ENCODE peak calls at places on chromosomes 16 and 17, in four cellular contexts. One of them, this sample, is unnamed.

GRCh38 chr16:87725596-87726235 is 40.1 kb downstream of the KLHDC4 start:
- DNase-seq in AG10803: peak; percentile 45
- DNase-seq in stomach: no peak
- DNase-seq in tibial nerve: no peak
- DNase-seq in this sample: peak; percentile 57

GRCh38 chr17:79437081-79437480 is 173.8 kb downstream of the RBFOX3 start:
- DNase-seq in AG10803: no peak
- DNase-seq in stomach: no peak
- DNase-seq in tibial nerve: no peak
- DNase-seq in this sample: no peak

GRCh38 chr16:3179651-3180050 is 8.4 kb upstream of the OR1F1 start:
- DNase-seq in AG10803: no peak
- DNase-seq in stomach: no peak
- DNase-seq in tibial nerve: no peak
- DNase-seq in this sample: no peak

GRCh38 chr16:69555437-69555836 is 10.3 kb upstream of the NFAT5 start:
- DNase-seq in AG10803: no peak
- DNase-seq in stomach: no peak
- DNase-seq in tibial nerve: no peak
- DNase-seq in this sample: no peak

GRCh38 chr17:61139219-61139618 is 260.4 kb upstream of the TBX2 start:
- DNase-seq in AG10803: peak; percentile 86
- DNase-seq in stomach: peak; percentile 43
- DNase-seq in tibial nerve: no peak
- DNase-seq in this sample: no peak

GRCh38 chr16:28096974-28097373 is 33.5 kb upstream of the GSG1L start:
- DNase-seq in AG10803: no peak
- DNase-seq in stomach: no peak
- DNase-seq in tibial nerve: no peak
- DNase-seq in this sample: no peak

GRCh38 chr17:1829189-1829578 is 518 bp downstream of the SMYD4 start:
- DNase-seq in AG10803: no peak
- DNase-seq in stomach: no peak
- DNase-seq in tibial nerve: no peak
- DNase-seq in this sample: no peak

GRCh38 chr17:79543566-79543965 is 67.3 kb downstream of the RBFOX3 start:
- DNase-seq in AG10803: no peak
- DNase-seq in stomach: no peak
- DNase-seq in tibial nerve: no peak
- DNase-seq in this sample: no peak

GRCh38 chr16:58127033-58127556 is 2.1 kb downstream of the CFAP20 start:
- DNase-seq in AG10803: peak; percentile 71
- DNase-seq in stomach: no peak
- DNase-seq in tibial nerve: no peak
- DNase-seq in this sample: no peak

GRCh38 chr17:28613916-28614315 is at the start of gene RSKR:
- DNase-seq in AG10803: peak; percentile 8
- DNase-seq in stomach: no peak
- DNase-seq in tibial nerve: no peak
- DNase-seq in this sample: no peak

GRCh38 chr16:21689107-21689506 is 25.3 kb downstream of the OTOA start:
- DNase-seq in AG10803: no peak
- DNase-seq in stomach: no peak
- DNase-seq in tibial nerve: no peak
- DNase-seq in this sample: no peak

GRCh38 chr16:87391324-87391949 is 699 bp upstream of the MAP1LC3B start:
- DNase-seq in AG10803: peak; percentile 36
- DNase-seq in stomach: peak; percentile 58
- DNase-seq in tibial nerve: peak; percentile 57
- DNase-seq in this sample: peak; percentile 74

GRCh38 chr17:77286641-77287431 is 146.1 kb downstream of the SEC14L1 start:
- DNase-seq in AG10803: peak; percentile 20
- DNase-seq in stomach: peak; percentile 88
- DNase-seq in tibial nerve: no peak
- DNase-seq in this sample: peak; percentile 63

GRCh38 chr17:79273660-79274059 is 199.0 kb downstream of the ENGASE start:
- DNase-seq in AG10803: no peak
- DNase-seq in stomach: no peak
- DNase-seq in tibial nerve: no peak
- DNase-seq in this sample: no peak

GRCh38 chr16:56742030-56742984 is 12.4 kb downstream of the NUP93 start:
- DNase-seq in AG10803: peak; percentile 78
- DNase-seq in stomach: no peak
- DNase-seq in tibial nerve: no peak
- DNase-seq in this sample: no peak

GRCh38 chr17:21677126-21677910 is 15.0 kb upstream of the KCNJ18 start:
- DNase-seq in AG10803: no peak
- DNase-seq in stomach: no peak
- DNase-seq in tibial nerve: no peak
- DNase-seq in this sample: no peak

GRCh38 chr17:72494576-72494975 is 373.8 kb downstream of the SOX9 start:
- DNase-seq in AG10803: no peak
- DNase-seq in stomach: no peak
- DNase-seq in tibial nerve: no peak
- DNase-seq in this sample: no peak

GRCh38 chr16:89621698-89622409 is 8.4 kb downstream of the DPEP1 start:
- DNase-seq in AG10803: no peak
- DNase-seq in stomach: no peak
- DNase-seq in tibial nerve: no peak
- DNase-seq in this sample: no peak

GRCh38 chr16:80972611-80973010 is 34.1 kb downstream of the CMC2 start:
- DNase-seq in AG10803: no peak
- DNase-seq in stomach: no peak
- DNase-seq in tibial nerve: no peak
- DNase-seq in this sample: no peak

GRCh38 chr16:57372372-57373116 is at the start of gene CX3CL1:
- DNase-seq in AG10803: peak; percentile 25
- DNase-seq in stomach: peak; percentile 40
- DNase-seq in tibial nerve: no peak
- DNase-seq in this sample: peak; percentile 53

GRCh38 chr16:79417465-79418093 is 183.0 kb downstream of the MAF start:
- DNase-seq in AG10803: no peak
- DNase-seq in stomach: no peak
- DNase-seq in tibial nerve: no peak
- DNase-seq in this sample: no peak

GRCh38 chr17:73401911-73402310 is 90.1 kb upstream of the CDC42EP4 start:
- DNase-seq in AG10803: no peak
- DNase-seq in stomach: no peak
- DNase-seq in tibial nerve: no peak
- DNase-seq in this sample: no peak

GRCh38 chr17:74748529-74749261 is at the start of gene NHERF1:
- DNase-seq in AG10803: peak; percentile 91
- DNase-seq in stomach: peak; percentile 97
- DNase-seq in tibial nerve: peak; percentile 91
- DNase-seq in this sample: peak; percentile 93

GRCh38 chr16:89024546-89024945 is 47.5 kb upstream of the CBFA2T3 start:
- DNase-seq in AG10803: no peak
- DNase-seq in stomach: no peak
- DNase-seq in tibial nerve: no peak
- DNase-seq in this sample: no peak

GRCh38 chr16:50196736-50197135 is 43.6 kb downstream of the TENT4B start:
- DNase-seq in AG10803: peak; percentile 81
- DNase-seq in stomach: no peak
- DNase-seq in tibial nerve: no peak
- DNase-seq in this sample: no peak

GRCh38 chr16:89242795-89243200 is 25.3 kb downstream of the ZNF778 start:
- DNase-seq in AG10803: no peak
- DNase-seq in stomach: no peak
- DNase-seq in tibial nerve: no peak
- DNase-seq in this sample: no peak

GRCh38 chr17:35345445-35345925 is 27.9 kb downstream of the SLFN11 start:
- DNase-seq in AG10803: no peak
- DNase-seq in stomach: no peak
- DNase-seq in tibial nerve: no peak
- DNase-seq in this sample: no peak

GRCh38 chr17:35341465-35341992 is 31.9 kb downstream of the SLFN11 start:
- DNase-seq in AG10803: no peak
- DNase-seq in stomach: no peak
- DNase-seq in tibial nerve: no peak
- DNase-seq in this sample: no peak

GRCh38 chr17:35344262-35344661 is 29.2 kb downstream of the SLFN11 start:
- DNase-seq in AG10803: no peak
- DNase-seq in stomach: no peak
- DNase-seq in tibial nerve: no peak
- DNase-seq in this sample: no peak

GRCh38 chr17:35345926-35346771 is 27.3 kb downstream of the SLFN11 start:
- DNase-seq in AG10803: peak; percentile 52
- DNase-seq in stomach: peak; percentile 30
- DNase-seq in tibial nerve: peak; percentile 31
- DNase-seq in this sample: peak; percentile 75

GRCh38 chr17:35342207-35342744 is 31.1 kb downstream of the SLFN11 start:
- DNase-seq in AG10803: no peak
- DNase-seq in stomach: no peak
- DNase-seq in tibial nerve: no peak
- DNase-seq in this sample: no peak
- H3K4me3 ChIP-seq in AG10803: no peak overlapping the region
- H3K4me3 ChIP-seq in stomach: no peak overlapping the region
- H3K4me3 ChIP-seq in tibial nerve: no peak overlapping the region
- H3K4me3 ChIP-seq in this sample: no peak overlapping the region

GRCh38 chr17:49229076-49229804 is 1.3 kb downstream of the PHOSPHO1 start:
- DNase-seq in AG10803: no peak
- DNase-seq in stomach: no peak
- DNase-seq in tibial nerve: no peak
- DNase-seq in this sample: no peak
- H3K4me3 ChIP-seq in AG10803: no peak overlapping the region
- H3K4me3 ChIP-seq in stomach: no peak overlapping the region
- H3K4me3 ChIP-seq in tibial nerve: no peak overlapping the region
- H3K4me3 ChIP-seq in this sample: no peak overlapping the region

GRCh38 chr17:17750881-17751280 is 69.6 kb downstream of the RAI1 start:
- DNase-seq in AG10803: no peak
- DNase-seq in stomach: no peak
- DNase-seq in tibial nerve: no peak
- DNase-seq in this sample: no peak

GRCh38 chr17:17752822-17753448 is 71.7 kb downstream of the RAI1 start:
- DNase-seq in AG10803: no peak
- DNase-seq in stomach: no peak
- DNase-seq in tibial nerve: no peak
- DNase-seq in this sample: no peak

GRCh38 chr17:17751489-17751995 is 70.3 kb downstream of the RAI1 start:
- DNase-seq in AG10803: no peak
- DNase-seq in stomach: no peak
- DNase-seq in tibial nerve: no peak
- DNase-seq in this sample: no peak

GRCh38 chr17:17749921-17750320 is 68.7 kb downstream of the RAI1 start:
- DNase-seq in AG10803: peak; percentile 29
- DNase-seq in stomach: peak; percentile 48
- DNase-seq in tibial nerve: no peak
- DNase-seq in this sample: peak; percentile 62

GRCh38 chr17:17751996-17752821 is 71.0 kb downstream of the RAI1 start:
- DNase-seq in AG10803: peak; percentile 92
- DNase-seq in stomach: peak; percentile 98
- DNase-seq in tibial nerve: peak; percentile 95
- DNase-seq in this sample: peak; percentile 95
- H3K4me3 ChIP-seq in AG10803: peak overlapping the region; percentile 65
- H3K4me3 ChIP-seq in stomach: peak overlapping the region; percentile 49
- H3K4me3 ChIP-seq in tibial nerve: peak overlapping the region; percentile 16
- H3K4me3 ChIP-seq in this sample: peak overlapping the region; percentile 25

DNA sequence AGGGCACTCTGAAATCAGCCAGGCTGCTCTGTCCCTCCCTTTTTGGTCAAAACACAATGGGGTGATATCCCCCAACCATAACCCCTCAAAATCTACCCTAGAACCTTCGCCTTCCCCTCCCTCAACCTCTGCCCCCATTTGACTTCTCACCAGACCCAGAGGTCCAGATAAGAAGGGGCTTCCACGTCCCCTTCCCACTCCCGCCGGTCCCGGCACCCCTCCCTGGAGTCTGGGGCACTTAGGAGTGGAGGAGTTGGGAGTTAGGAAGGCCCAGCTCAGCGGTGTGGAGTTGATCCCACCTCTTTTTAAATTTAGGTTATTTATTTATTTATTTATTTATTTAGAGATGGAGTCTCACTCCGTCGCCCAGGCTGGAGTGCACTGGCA is 619 bp upstream of the TMEM92 start:
- DNase-seq in AG10803: no peak
- DNase-seq in stomach: no peak
- DNase-seq in tibial nerve: no peak
- DNase-seq in this sample: no peak
- H3K4me3 ChIP-seq in AG10803: peak overlapping the region; percentile 48
- H3K4me3 ChIP-seq in stomach: peak overlapping the region; percentile 68
- H3K4me3 ChIP-seq in tibial nerve: no peak overlapping the region
- H3K4me3 ChIP-seq in this sample: no peak overlapping the region

GRCh38 chr16:11204513-11205047 is 51.4 kb downstream of the SOCS1 start:
- DNase-seq in AG10803: no peak
- DNase-seq in stomach: no peak
- DNase-seq in tibial nerve: no peak
- DNase-seq in this sample: no peak

GRCh38 chr16:11201498-11202259 is 54.3 kb downstream of the SOCS1 start:
- DNase-seq in AG10803: peak; percentile 72
- DNase-seq in stomach: peak; percentile 41
- DNase-seq in tibial nerve: no peak
- DNase-seq in this sample: no peak

GRCh38 chr16:11200523-11201063 is 55.4 kb downstream of the SOCS1 start:
- DNase-seq in AG10803: peak; percentile 22
- DNase-seq in stomach: no peak
- DNase-seq in tibial nerve: no peak
- DNase-seq in this sample: no peak

GRCh38 chr16:11203111-11203623 is 52.8 kb downstream of the SOCS1 start:
- DNase-seq in AG10803: no peak
- DNase-seq in stomach: no peak
- DNase-seq in tibial nerve: no peak
- DNase-seq in this sample: no peak

GRCh38 chr16:11202260-11203091 is 53.5 kb downstream of the SOCS1 start:
- DNase-seq in AG10803: peak; percentile 62
- DNase-seq in stomach: no peak
- DNase-seq in tibial nerve: no peak
- DNase-seq in this sample: no peak
- H3K4me3 ChIP-seq in AG10803: no peak overlapping the region
- H3K4me3 ChIP-seq in stomach: no peak overlapping the region
- H3K4me3 ChIP-seq in tibial nerve: no peak overlapping the region
- H3K4me3 ChIP-seq in this sample: no peak overlapping the region

This sample was measured in lung.